ENCODE peak calls at places on chromosomes 3 and 15, in four cellular contexts. S is stimulated activated naive CD8-positive, alpha-beta T cell treated with anti-CD3 and anti-CD28 coated beads, Interleukin-15, Interleukin-2, amounts not matched to agents 100 U/mL and 50 U/mL, for 24 hours; N is B cell; O is ovary. D is an unnamed sample.

GRCh38 chr3:131960324-131960723 is 74.5 kb downstream of the CPNE4 start:
- DNase-seq in N (no peak), S (no peak), O (no peak), D (peak; percentile 39)

GRCh38 chr3:185778069-185778468 is 46.8 kb downstream of the IGF2BP2 start:
- DNase-seq in O (no peak), S (no peak), N (no peak), D (no peak)

GRCh38 chr3:64321747-64322146 is 96.5 kb upstream of the PRICKLE2 start:
- DNase-seq in O (no peak), N (no peak), S (no peak), D (no peak)

GRCh38 chr3:124260206-124260915 is 268.4 kb upstream of the ROPN1 start:
- DNase-seq in S (no peak), N (no peak), O (no peak), D (no peak)

GRCh38 chr3:19961960-19962359 is 15.1 kb downstream of the RAB5A start:
- DNase-seq in S (no peak), O (no peak), N (no peak), D (no peak)

GRCh38 chr3:14286887-14287496 is 108.4 kb downstream of the LSM3 start:
- DNase-seq in N (no peak), S (no peak), O (no peak), D (no peak)

GRCh38 chr3:150972379-150972985 is at the start of gene CLRN1:
- DNase-seq in N (no peak), O (no peak), S (no peak), D (no peak)

GRCh38 chr15:92097473-92098178 is 244.1 kb downstream of the SLCO3A1 start:
- DNase-seq in O (peak; percentile 37), N (peak; percentile 29), S (peak; percentile 43), D (peak; percentile 80)

GRCh38 chr3:124834723-124835718 is 52.1 kb downstream of the ITGB5 start:
- DNase-seq in O (peak; percentile 63), S (peak; percentile 27), N (peak; percentile 17), D (no peak)

GRCh38 chr3:124513610-124513997 is 216.6 kb upstream of the UMPS start:
- DNase-seq in N (no peak), S (no peak), O (no peak), D (no peak)

GRCh38 chr3:14144423-14145075 is 19.7 kb downstream of the TMEM43 start:
- DNase-seq in N (peak; percentile 81), O (peak; percentile 47), S (peak; percentile 54), D (peak; percentile 91)

GRCh38 chr3:123090700-123091585 is 24.1 kb downstream of the PDIA5 start:
- DNase-seq in N (no peak), S (no peak), O (no peak), D (no peak)

GRCh38 chr15:75030023-75030413 is 6.6 kb downstream of the PPCDC start:
- DNase-seq in N (no peak), O (peak; percentile 50), S (no peak), D (no peak)

GRCh38 chr3:95356764-95357501 is 1294.1 kb downstream of the NSUN3 start:
- DNase-seq in N (no peak), O (no peak), S (no peak), D (no peak)

GRCh38 chr3:102346897-102347296 is 87.9 kb upstream of the ZPLD1 start:
- DNase-seq in S (no peak), N (no peak), O (no peak), D (no peak)

GRCh38 chr15:89090791-89091666 is 2.8 kb downstream of the ABHD2 start:
- DNase-seq in N (peak; percentile 65), S (peak; percentile 50), O (peak; percentile 39), D (peak; percentile 88)

GRCh38 chr3:20682573-20682972 is 496.6 kb upstream of the SGO1 start:
- DNase-seq in S (no peak), O (no peak), N (no peak), D (no peak)

GRCh38 chr3:120926146-120926545 is 18.1 kb downstream of the STXBP5L start:
- DNase-seq in O (no peak), N (no peak), S (no peak), D (no peak)

GRCh38 chr3:89000886-89001285 is 106.5 kb upstream of the EPHA3 start:
- DNase-seq in O (no peak), N (no peak), S (no peak), D (peak; percentile 7)

GRCh38 chr15:63677778-63678177 is 80.6 kb downstream of the FBXL22 start:
- DNase-seq in S (no peak), N (no peak), O (no peak), D (no peak)

GRCh38 chr15:84910928-84911623 is 26.6 kb downstream of the SLC28A1 start:
- DNase-seq in S (no peak), O (peak; percentile 45), N (no peak), D (no peak)

GRCh38 chr3:149776170-149776569 is 16.2 kb downstream of the ANKUB1 start:
- DNase-seq in S (no peak), O (no peak), N (no peak), D (no peak)

GRCh38 chr3:133792171-133792763 is 13.3 kb upstream of the SRPRB start:
- DNase-seq in N (no peak), O (no peak), S (no peak), D (peak; percentile 49)

GRCh38 chr3:114128231-114128630 is 50.6 kb downstream of the DRD3 start:
- DNase-seq in S (no peak), O (no peak), N (no peak), D (no peak)

GRCh38 chr15:57692709-57693108 is 13.8 kb upstream of the POLR2M start:
- DNase-seq in N (no peak), S (no peak), O (no peak), D (no peak)

GRCh38 chr15:96360581-96361308 is 30.2 kb downstream of the NR2F2 start:
- DNase-seq in O (no peak), N (no peak), S (no peak), D (no peak)

GRCh38 chr3:99515-99914 is 97.0 kb upstream of the CHL1 start:
- DNase-seq in S (no peak), N (no peak), O (no peak), D (no peak)

GRCh38 chr3:61637088-61638051 is 76.0 kb downstream of the PTPRG start:
- DNase-seq in N (peak; percentile 39), O (peak; percentile 23), S (no peak), D (peak; percentile 26)

GRCh38 chr3:192155194-192155593 is 572.1 kb downstream of the FGF12 start:
- DNase-seq in O (no peak), S (no peak), N (no peak), D (no peak)

GRCh38 chr15:71440479-71441071 is 325.3 kb downstream of the THSD4 start:
- DNase-seq in O (no peak), S (no peak), N (peak; percentile 7), D (peak; percentile 68)

GRCh38 chr15:66803749-66804148 is 101.7 kb downstream of the SMAD6 start:
- DNase-seq in N (no peak), O (no peak), S (no peak), D (no peak)

D was measured in OCI-M1.